ENCODE peak calls at places on chromosomes 6 and 20, in four cellular contexts. C is amygdala; Q is naive thymus-derived CD8-positive, alpha-beta T cell; L is COR-L47. K is an unnamed sample.

GRCh38 chr6:110609101-110609500 is 132.7 kb upstream of the SLC22A16 start:
- DNase-seq in C (peak), L (no peak), Q (no peak), K (no peak)

GRCh38 chr6:167817016-167817415 is 9.7 kb upstream of the AFDN start:
- DNase-seq in C (no peak), Q (no peak), L (no peak), K (no peak)

GRCh38 chr6:1578293-1578745 is 31.4 kb upstream of the FOXC1 start:
- DNase-seq in L (no peak), Q (no peak), C (no peak), K (no peak)

GRCh38 chr20:25226433-25227316 is 21.2 kb upstream of the PYGB start:
- DNase-seq in L (no peak), C (no peak), Q (no peak), K (no peak)

GRCh38 chr6:32147401-32148132 is 4.2 kb downstream of the PRRT1 start:
- DNase-seq in L (no peak), Q (no peak), C (no peak), K (no peak)

GRCh38 chr20:23361108-23361650 is 803 bp upstream of the GZF1 start:
- DNase-seq in C (no peak), L (no peak), Q (no peak), K (no peak)

GRCh38 chr6:170553686-170554085 is 483 bp upstream of the TBP start:
- DNase-seq in C (no peak), Q (no peak), L (no peak), K (no peak)

GRCh38 chr20:62342910-62343309 is 24.2 kb downstream of the LAMA5 start:
- DNase-seq in C (no peak), L (no peak), Q (no peak), K (no peak)